ENCODE peak calls at places on chromosomes 2 and 18, in ten cellular contexts. L is GM20000, P is GM13976, J is heart right ventricle, U is right atrium auricular region, D is thoracic aorta, Z is HFFc6, R is upper lobe of left lung, V is glutamatergic neuron, N is ovary. S is an unnamed sample.

GRCh38 chr2:109214651-109215371 is 85.8 kb downstream of the SH3RF3 start:
- DNase-seq in L (no peak), P (no peak), J (no peak), U (peak; percentile 54), D (no peak), Z (no peak), R (no peak), V (no peak), N (no peak), S (no peak)

GRCh38 chr2:230323385-230324106 is 3.4 kb upstream of the SP140L start:
- DNase-seq in L (no peak), P (no peak), J (no peak), U (no peak), D (no peak), Z (no peak), R (no peak), V (no peak), N (no peak), S (no peak)

GRCh38 chr2:37343537-37344434 is 644 bp upstream of the QPCT start:
- DNase-seq in L (no peak), P (no peak), J (peak; percentile 30), U (no peak), D (no peak), Z (peak; percentile 34), R (no peak), V (no peak), N (peak; percentile 22), S (no peak)

GRCh38 chr18:73245345-73245744 is 377.6 kb upstream of the NETO1 start:
- DNase-seq in L (no peak), P (no peak), J (no peak), U (no peak), D (no peak), Z (no peak), R (no peak), V (no peak), N (no peak), S (no peak)

GRCh38 chr2:127516031-127516430 is 10.3 kb downstream of the IWS1 start:
- DNase-seq in L (no peak), P (no peak), J (peak; percentile 87), U (peak; percentile 94), D (peak; percentile 79), Z (peak; percentile 12), R (peak; percentile 88), V (no peak), N (peak; percentile 66), S (no peak)

GRCh38 chr2:73291093-73291460 is 2.3 kb downstream of the EGR4 start:
- DNase-seq in L (peak; percentile 82), P (peak; percentile 79), J (peak; percentile 47), U (no peak), D (no peak), Z (peak; percentile 11), R (no peak), V (peak; percentile 34), N (peak; percentile 22), S (peak; percentile 79)

GRCh38 chr18:28115149-28115550 is 61.8 kb downstream of the CDH2 start:
- DNase-seq in L (no peak), P (no peak), J (no peak), U (no peak), D (no peak), Z (peak; percentile 96), R (no peak), V (no peak), N (no peak), S (no peak)

GRCh38 chr2:238655974-238656722 is 191.7 kb upstream of the TWIST2 start:
- DNase-seq in L (no peak), P (no peak), J (no peak), U (peak; percentile 21), D (no peak), Z (no peak), R (no peak), V (no peak), N (no peak), S (no peak)

GRCh38 chr18:59021500-59021899 is 118.2 kb upstream of the SEC11C start:
- DNase-seq in L (no peak), P (no peak), J (peak; percentile 30), U (peak; percentile 30), D (no peak), Z (no peak), R (no peak), V (no peak), N (no peak), S (no peak)

GRCh38 chr2:169422120-169422519 is 57.2 kb upstream of the BBS5 start:
- DNase-seq in L (no peak), P (no peak), J (no peak), U (no peak), D (no peak), Z (no peak), R (no peak), V (no peak), N (no peak), S (no peak)

GRCh38 chr2:169426069-169426663 is 53.1 kb upstream of the BBS5 start:
- DNase-seq in L (no peak), P (no peak), J (no peak), U (no peak), D (no peak), Z (no peak), R (no peak), V (no peak), N (no peak), S (no peak)
- TF ChIP-seq CTCF in L (no peak), P (no peak), J (no peak), U (no peak), D (no peak), Z (no peak), R (no peak), V (no peak), N (no peak), S (no peak)

DNA sequence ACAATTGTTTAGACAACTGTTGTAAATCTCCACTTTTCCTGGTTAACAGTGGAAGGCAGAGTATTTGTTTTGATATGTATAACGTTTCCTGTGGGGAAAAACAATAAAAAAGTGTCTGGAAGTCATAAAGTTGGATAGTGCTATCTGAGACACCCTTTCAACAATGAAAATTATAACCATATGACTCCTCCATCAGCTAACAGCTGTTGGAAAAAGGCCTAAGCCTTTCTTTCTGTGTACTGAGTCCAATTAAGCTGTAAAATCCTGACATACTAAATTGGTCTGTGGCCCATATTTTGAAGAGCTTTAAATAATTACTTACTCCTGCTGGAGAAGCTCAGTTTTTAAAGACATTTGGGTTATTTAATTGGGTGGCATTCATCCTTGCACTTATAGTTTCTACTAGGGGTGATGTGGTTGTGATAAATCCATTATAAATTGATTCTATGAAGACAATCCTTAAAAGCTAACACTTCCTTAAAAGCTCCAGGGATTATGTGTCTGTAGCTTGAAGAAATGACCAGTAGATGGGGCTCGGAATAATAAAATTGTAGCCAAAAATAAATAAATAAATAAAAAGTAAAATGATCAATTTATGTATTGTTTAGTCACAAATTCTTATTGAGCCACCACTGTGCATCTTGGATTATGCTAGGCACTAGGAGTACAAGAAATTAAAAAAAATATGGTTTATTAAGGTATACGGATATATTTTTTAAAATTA is 698.2 kb upstream of the NXPH2 start:
- DNase-seq in L (no peak), P (no peak), J (no peak), U (no peak), D (no peak), Z (no peak), R (no peak), V (no peak), N (no peak), S (no peak)
- TF ChIP-seq CTCF in L (no peak), P (no peak), J (no peak), U (no peak), D (no peak), Z (peak; percentile 19), R (no peak), V (peak; percentile 16), N (no peak), S (no peak)

DNA sequence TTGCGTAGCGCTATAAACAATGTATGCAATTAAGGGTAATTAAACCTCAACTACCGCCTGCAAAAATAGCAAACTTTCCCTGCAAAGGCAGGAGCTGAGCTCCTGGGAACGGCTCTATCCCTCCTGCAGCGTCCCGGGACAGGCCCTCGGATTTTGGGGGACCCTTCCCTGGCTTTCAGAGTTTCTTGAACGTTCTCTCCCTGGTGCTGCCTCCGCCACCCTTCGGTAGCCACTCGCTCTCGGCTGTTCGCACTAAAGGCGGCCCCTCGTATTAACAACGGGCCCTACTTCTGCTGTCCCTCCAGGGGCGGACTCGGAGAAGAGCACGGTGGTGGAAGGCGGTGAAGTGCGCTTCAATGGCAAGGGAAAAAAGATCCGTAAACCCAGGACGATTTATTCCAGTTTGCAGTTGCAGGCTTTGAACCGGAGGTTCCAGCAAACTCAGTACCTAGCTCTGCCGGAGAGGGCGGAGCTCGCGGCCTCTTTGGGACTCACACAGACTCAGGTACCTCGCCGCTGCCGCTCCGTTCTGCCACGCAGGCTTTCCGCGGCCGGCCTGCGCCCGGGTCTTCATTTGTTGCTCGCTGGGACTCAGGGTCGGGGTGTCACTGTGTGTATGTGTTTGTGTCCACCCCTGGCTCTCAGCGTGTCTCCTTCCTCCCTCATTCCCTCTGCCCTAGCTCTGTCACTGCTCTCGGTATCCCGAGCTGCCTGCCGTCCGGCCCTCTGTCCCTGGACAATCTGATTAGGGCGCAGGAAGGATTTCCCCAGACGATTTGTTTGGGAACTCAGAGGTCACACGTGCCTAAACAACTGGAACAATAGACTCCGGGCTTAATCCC is 1.3 kb downstream of the DLX1 start:
- DNase-seq in L (peak; percentile 70), P (peak; percentile 69), J (no peak), U (no peak), D (no peak), Z (no peak), R (no peak), V (peak; percentile 61), N (no peak), S (peak; percentile 75)
- TF ChIP-seq CTCF in L (peak; percentile 1), P (no peak), J (no peak), U (no peak), D (no peak), Z (peak; percentile 47), R (no peak), V (no peak), N (no peak), S (peak; percentile 16)

GRCh38 chr2:31151501-31151900 is 13.3 kb upstream of the GALNT14 start:
- DNase-seq in L (no peak), P (no peak), J (no peak), U (no peak), D (no peak), Z (no peak), R (no peak), V (no peak), N (no peak), S (no peak)
- TF ChIP-seq CTCF in L (no peak), P (no peak), J (no peak), U (no peak), D (no peak), Z (no peak), R (no peak), V (no peak), N (no peak), S (no peak)

GRCh38 chr2:71331581-71332412 is at the start of gene ZNF638:
- DNase-seq in L (peak; percentile 94), P (peak; percentile 97), J (peak; percentile 92), U (peak; percentile 86), D (peak; percentile 73), Z (peak; percentile 85), R (peak; percentile 94), V (peak; percentile 94), N (peak; percentile 92), S (peak; percentile 95)
- TF ChIP-seq CTCF in L (peak; percentile 59), P (peak; percentile 65), J (peak; percentile 82), U (peak; percentile 83), D (peak; percentile 69), Z (peak; percentile 90), R (peak; percentile 77), V (peak; percentile 73), N (peak; percentile 53), S (peak; percentile 71)

S was measured in GM13977.